ENCODE peak calls at places on chromosome 5, in four cellular contexts. Y is left ventricle myocardium inferior; A is CD4-positive, CD25-positive, alpha-beta regulatory T cell; Q is Peyer's patch. V is an unnamed sample.

GRCh38 chr5:150214289-150214688 is 24.4 kb downstream of the SLC6A7 start:
- DNase-seq in Q (no peak), Y (peak; percentile 29), A (no peak), V (no peak)

GRCh38 chr5:32030686-32031478 is 143.2 kb downstream of the GOLPH3 start:
- DNase-seq in Y (no peak), A (no peak), Q (no peak), V (no peak)

GRCh38 chr5:123882946-123883345 is 371.0 kb downstream of the CSNK1G3 start:
- DNase-seq in Q (no peak), Y (no peak), A (no peak), V (no peak)

GRCh38 chr5:107275333-107275732 is 395.4 kb downstream of the EFNA5 start:
- DNase-seq in Y (no peak), Q (no peak), A (no peak), V (no peak)

GRCh38 chr5:144202072-144202471 is 31.4 kb downstream of the KCTD16 start:
- DNase-seq in Q (no peak), A (no peak), Y (no peak), V (no peak)

GRCh38 chr5:81849769-81850367 is 99.0 kb upstream of the SSBP2 start:
- DNase-seq in Y (no peak), Q (no peak), A (no peak), V (no peak)

GRCh38 chr5:125058185-125058826 is 311.9 kb upstream of the ZNF608 start:
- DNase-seq in Y (no peak), Q (no peak), A (no peak), V (peak; percentile 39)

GRCh38 chr5:154723740-154724505 is 31.3 kb upstream of the LARP1 start:
- DNase-seq in Y (no peak), A (no peak), Q (no peak), V (no peak)

GRCh38 chr5:60177596-60177995 is 284.1 kb upstream of the PDE4D start:
- DNase-seq in A (no peak), Y (no peak), Q (no peak), V (no peak)

GRCh38 chr5:52796507-52797103 is 8.9 kb downstream of the ITGA1 start:
- DNase-seq in Y (no peak), Q (no peak), A (no peak), V (no peak)
- H3K4me1 ChIP-seq in Y (peaks cover 89% of the 10 kb centered on the region), Q (no peaks in the 10 kb centered on the region), A (peaks cover 26% of the 10 kb centered on the region), V (peaks cover 20% of the 10 kb centered on the region)

GRCh38 chr5:68243251-68243650 is 27.7 kb downstream of the PIK3R1 start:
- DNase-seq in Q (no peak), Y (no peak), A (no peak), V (no peak)

GRCh38 chr5:68246802-68247201 is 31.2 kb downstream of the PIK3R1 start:
- DNase-seq in A (peak; percentile 37), Y (no peak), Q (no peak), V (peak; percentile 23)

GRCh38 chr5:68247627-68248026 is 32.1 kb downstream of the PIK3R1 start:
- DNase-seq in Q (no peak), A (no peak), Y (no peak), V (no peak)

GRCh38 chr5:68243681-68244080 is 28.1 kb downstream of the PIK3R1 start:
- DNase-seq in A (peak; percentile 35), Q (no peak), Y (no peak), V (no peak)

GRCh38 chr5:68245325-68245724 is 29.8 kb downstream of the PIK3R1 start:
- DNase-seq in Q (no peak), Y (no peak), A (no peak), V (peak; percentile 41)
- H3K4me1 ChIP-seq in Q (peaks cover 9% of the 10 kb centered on the region), Y (peaks cover 100% of the 10 kb centered on the region), A (peaks cover 48% of the 10 kb centered on the region), V (peaks cover 7% of the 10 kb centered on the region)

GRCh38 chr5:109610581-109610980 is 79.1 kb upstream of the MAN2A1 start:
- DNase-seq in Y (no peak), Q (no peak), A (no peak), V (no peak)

GRCh38 chr5:109612278-109612905 is 77.3 kb upstream of the MAN2A1 start:
- DNase-seq in Y (no peak), A (no peak), Q (no peak), V (no peak)

GRCh38 chr5:109611061-109611460 is 78.7 kb upstream of the MAN2A1 start:
- DNase-seq in A (no peak), Q (no peak), Y (no peak), V (no peak)

GRCh38 chr5:109611505-109611904 is 78.2 kb upstream of the MAN2A1 start:
- DNase-seq in A (no peak), Y (no peak), Q (no peak), V (no peak)

DNA sequence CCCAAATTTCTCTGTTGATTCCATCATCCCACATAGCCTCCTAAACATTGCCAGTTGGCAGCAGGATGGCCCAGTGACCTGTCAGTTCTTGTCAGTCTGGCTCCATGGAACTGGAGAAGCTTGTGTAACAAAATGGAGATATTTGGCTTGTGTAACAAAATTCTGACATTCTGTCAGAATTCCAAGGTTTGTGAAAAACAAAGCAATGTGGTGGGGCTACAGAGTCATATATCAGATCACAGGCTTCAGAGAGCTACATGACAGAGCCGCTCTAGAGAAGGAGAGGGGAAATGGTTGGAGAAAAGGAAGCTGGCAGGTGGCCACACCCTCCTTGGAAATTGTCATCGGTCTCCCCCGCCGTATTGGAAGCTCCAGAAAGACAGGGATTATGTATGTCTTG is 75.4 kb upstream of the MAN2A1 start:
- DNase-seq in A (no peak), Q (no peak), Y (no peak), V (no peak)
- H3K4me1 ChIP-seq in A (no peaks in the 10 kb centered on the region), Q (no peaks in the 10 kb centered on the region), Y (no peaks in the 10 kb centered on the region), V (no peaks in the 10 kb centered on the region)

GRCh38 chr5:39024005-39024404 is 50.2 kb downstream of the RICTOR start:
- DNase-seq in Q (no peak), Y (no peak), A (no peak), V (no peak)

GRCh38 chr5:39022151-39022550 is 52.0 kb downstream of the RICTOR start:
- DNase-seq in A (no peak), Y (no peak), Q (no peak), V (peak; percentile 65)

GRCh38 chr5:39020465-39020864 is 53.7 kb downstream of the RICTOR start:
- DNase-seq in A (no peak), Q (no peak), Y (no peak), V (no peak)

GRCh38 chr5:39019231-39019630 is 55.0 kb downstream of the RICTOR start:
- DNase-seq in A (no peak), Q (no peak), Y (no peak), V (no peak)

GRCh38 chr5:39021413-39021812 is 52.8 kb downstream of the RICTOR start:
- DNase-seq in A (no peak), Q (no peak), Y (no peak), V (no peak)
- H3K4me1 ChIP-seq in A (peaks cover 33% of the 10 kb centered on the region), Q (no peaks in the 10 kb centered on the region), Y (peaks cover 86% of the 10 kb centered on the region), V (peaks cover 20% of the 10 kb centered on the region)

GRCh38 chr5:177504086-177505056 is 5.3 kb downstream of the DOK3 start:
- DNase-seq in A (no peak), Q (no peak), Y (no peak), V (no peak)
- H3K4me1 ChIP-seq in A (peaks cover 4% of the 10 kb centered on the region), Q (peaks cover 9% of the 10 kb centered on the region), Y (peaks cover 23% of the 10 kb centered on the region), V (no peaks in the 10 kb centered on the region)

DNA sequence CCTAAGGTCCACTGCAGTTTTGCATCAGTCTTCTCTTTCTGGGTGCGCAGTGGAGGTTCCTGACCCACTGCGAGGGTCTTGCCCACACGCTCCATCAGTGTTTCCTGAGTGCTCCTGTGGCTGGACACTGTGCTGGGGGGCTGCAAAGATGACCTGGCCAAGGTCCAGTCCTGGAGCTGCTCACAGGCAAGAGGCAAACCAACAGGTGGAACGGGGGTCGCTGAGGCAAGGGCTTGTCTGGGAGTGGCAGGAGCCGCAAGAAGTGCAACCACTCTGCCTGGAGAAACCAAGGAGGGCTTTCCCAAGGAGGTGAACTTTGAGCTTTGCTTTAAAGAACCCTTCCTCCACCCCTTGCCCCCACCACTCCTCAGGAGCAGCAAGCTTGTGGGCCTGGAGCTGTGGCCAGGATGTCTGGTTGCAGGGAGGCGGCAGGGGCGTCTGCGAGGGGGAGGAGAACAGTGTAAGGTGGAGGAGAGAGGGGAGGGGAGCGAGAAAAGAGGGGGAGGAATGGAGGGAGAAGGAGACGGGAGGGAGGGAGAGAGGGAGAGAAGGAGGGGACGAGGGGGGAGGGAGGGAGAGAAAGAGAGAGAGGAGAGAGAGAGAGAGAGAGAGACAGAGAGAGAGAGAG is 444 bp upstream of the CPLX2 start:
- DNase-seq in Y (no peak), A (no peak), Q (no peak), V (no peak)
- H3K4me1 ChIP-seq in Y (peaks cover 14% of the 10 kb centered on the region), A (peaks cover 9% of the 10 kb centered on the region), Q (no peaks in the 10 kb centered on the region), V (no peaks in the 10 kb centered on the region)

GRCh38 chr5:126875303-126875785 is 98.4 kb downstream of the LMNB1 start:
- DNase-seq in A (no peak), Y (no peak), Q (no peak), V (peak; percentile 74)

GRCh38 chr5:126878624-126879023 is 101.7 kb downstream of the LMNB1 start:
- DNase-seq in Y (no peak), A (no peak), Q (no peak), V (no peak)

GRCh38 chr5:126878085-126878484 is 101.1 kb downstream of the LMNB1 start:
- DNase-seq in A (no peak), Y (no peak), Q (no peak), V (no peak)

GRCh38 chr5:126877011-126877410 is 100.1 kb downstream of the LMNB1 start:
- DNase-seq in Q (no peak), Y (no peak), A (no peak), V (no peak)

GRCh38 chr5:126877569-126877968 is 100.6 kb downstream of the LMNB1 start:
- DNase-seq in A (no peak), Y (no peak), Q (no peak), V (no peak)
- H3K4me1 ChIP-seq in A (no peaks in the 10 kb centered on the region), Y (peaks cover 24% of the 10 kb centered on the region), Q (no peaks in the 10 kb centered on the region), V (peaks cover 7% of the 10 kb centered on the region)

DNA sequence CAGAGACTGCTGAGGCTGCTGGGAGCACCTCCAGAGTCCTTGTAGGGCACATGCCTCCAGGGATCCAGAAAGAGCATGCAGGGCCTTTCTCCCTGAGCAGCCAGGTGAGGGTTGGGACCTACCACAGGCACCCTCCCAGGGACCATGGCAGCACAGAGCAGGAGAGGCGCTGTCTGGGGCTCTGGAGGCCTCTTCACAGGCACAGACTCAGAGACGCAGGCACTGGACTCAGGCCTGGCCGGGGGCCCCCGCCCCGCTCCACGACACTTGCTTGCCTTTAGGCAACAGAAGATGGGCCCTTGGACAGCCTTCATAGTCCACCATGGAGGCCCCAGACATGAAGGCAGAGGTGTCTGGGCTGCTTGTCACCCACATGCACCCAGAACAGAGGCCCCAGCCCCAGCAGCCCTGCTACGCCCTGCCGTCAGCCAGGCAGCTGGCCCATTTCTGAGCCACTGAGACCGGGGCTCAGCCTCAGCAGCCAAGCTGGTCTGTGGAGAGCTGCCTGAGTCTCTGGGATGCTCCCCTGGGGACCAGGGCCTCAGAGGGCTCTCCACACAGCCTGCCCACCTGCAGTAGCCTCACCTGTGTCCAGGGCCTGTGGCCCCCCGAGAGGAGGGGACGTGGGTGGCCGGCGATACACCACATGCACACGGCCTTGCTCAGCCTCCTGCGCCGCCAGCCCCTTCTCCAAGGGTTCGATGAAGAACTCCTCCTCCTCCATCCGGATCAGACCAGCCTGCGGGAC is 72.8 kb downstream of the ADAMTS2 start:
- DNase-seq in Y (peak; percentile 12), A (no peak), Q (no peak), V (no peak)
- H3K4me1 ChIP-seq in Y (peaks cover 36% of the 10 kb centered on the region), A (no peaks in the 10 kb centered on the region), Q (no peaks in the 10 kb centered on the region), V (no peaks in the 10 kb centered on the region)

DNA sequence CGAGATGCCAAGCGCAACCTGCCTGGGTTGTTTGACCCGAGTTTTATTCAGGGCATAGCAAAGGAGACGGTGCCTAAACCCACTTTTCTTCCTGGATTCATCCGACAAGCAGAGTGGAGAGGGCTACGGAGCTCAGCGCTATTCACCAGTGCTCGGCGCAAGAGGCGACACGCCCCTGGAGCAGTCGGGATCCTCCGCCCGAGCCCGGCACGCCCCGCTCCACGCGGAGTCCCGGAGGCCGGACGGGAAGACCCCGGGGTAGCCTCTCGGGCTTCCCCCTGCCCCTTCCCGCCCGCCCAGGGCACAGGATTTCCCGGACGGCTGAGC is 460 bp downstream of the SERINC5 start:
- DNase-seq in Y (peak; percentile 69), Q (peak; percentile 84), A (no peak), V (peak; percentile 77)
- H3K4me1 ChIP-seq in Y (peaks cover 54% of the 10 kb centered on the region), Q (peaks cover 13% of the 10 kb centered on the region), A (peaks cover 43% of the 10 kb centered on the region), V (peaks cover 25% of the 10 kb centered on the region)